ENCODE peak calls at places on chromosomes 4 and X, in nine cellular contexts. R, Q, L, J, K, S, N, T and X are unnamed samples.

GRCh38 chrX:128460835-128461234 is 408.6 kb upstream of the ACTRT1 start:
- DNase-seq in N (peak), T (no peak), R (peak), S (no peak), J (no peak), Q (no peak), L (no peak), K (no peak), X (no peak)

GRCh38 chr4:102606261-102606660 is 105.1 kb downstream of the NFKB1 start:
- DNase-seq in Q (no peak), N (no peak), T (no peak), L (no peak), K (no peak), S (no peak), R (no peak), J (no peak), X (no peak)

GRCh38 chr4:688695-689497 is at the start of gene SLC49A3:
- DNase-seq in Q (no peak), K (peak), T (no peak), R (peak), J (no peak), S (no peak), L (no peak), N (peak), X (no peak)

GRCh38 chr4:115249808-115250207 is 136.4 kb upstream of the NDST4 start:
- DNase-seq in Q (no peak), L (no peak), R (no peak), N (no peak), J (no peak), S (no peak), T (no peak), K (no peak), X (no peak)

GRCh38 chrX:77937291-77937690 is 26.8 kb downstream of the ATP7A start:
- DNase-seq in S (no peak), R (no peak), T (no peak), K (no peak), Q (no peak), L (no peak), J (no peak), N (no peak), X (no peak)

GRCh38 chr4:46277165-46277951 is 112.6 kb downstream of the GABRA2 start:
- DNase-seq in Q (no peak), N (no peak), K (no peak), S (no peak), L (no peak), J (no peak), R (no peak), T (no peak), X (no peak)

GRCh38 chr4:159655547-159655946 is 552.7 kb downstream of the RAPGEF2 start:
- DNase-seq in R (no peak), K (no peak), N (no peak), S (no peak), Q (no peak), L (no peak), J (no peak), T (no peak), X (peak)

GRCh38 chrX:133570549-133570948 is 155.3 kb upstream of the GPC4 start:
- DNase-seq in T (no peak), Q (no peak), S (no peak), L (no peak), R (no peak), K (no peak), J (no peak), N (no peak), X (no peak)

GRCh38 chr4:186104114-186104894 is at the start of gene FAM149A:
- DNase-seq in Q (no peak), T (peak), L (peak), R (peak), S (peak), J (no peak), N (no peak), K (peak), X (no peak)

GRCh38 chr4:108043536-108043935 is 53.8 kb downstream of the HADH start:
- DNase-seq in K (no peak), S (no peak), J (no peak), Q (no peak), L (no peak), T (no peak), R (peak), N (peak), X (no peak)

DNA sequence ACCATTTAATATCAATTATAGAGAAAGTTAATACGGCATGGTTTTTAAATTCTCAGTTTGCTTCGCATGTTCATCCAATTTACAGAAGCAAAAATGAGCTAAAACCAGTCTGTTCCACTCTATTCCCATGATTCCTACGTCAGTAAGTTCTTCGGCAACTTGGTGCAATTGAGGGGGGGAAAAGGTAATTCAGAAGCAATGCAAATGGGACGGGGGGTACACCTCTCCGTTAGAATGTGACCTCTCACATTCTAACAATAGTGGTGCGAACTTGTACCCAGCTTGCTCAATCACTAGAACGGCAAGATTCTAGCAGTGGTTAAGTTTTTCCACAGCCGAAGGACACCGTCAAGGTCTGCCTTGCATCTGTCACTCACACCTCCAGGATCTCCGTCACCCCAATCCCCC is 711 bp downstream of the PLA2G12A start:
- DNase-seq in K (no peak), S (no peak), R (peak), N (no peak), Q (no peak), L (no peak), T (no peak), J (no peak), X (no peak)
- H3K27ac ChIP-seq in K (peak), S (no peak), R (no peak), N (no peak), Q (peak), L (peak), T (peak), J (peak), X (no peak)

GRCh38 chrX:150502091-150502490 is 66.3 kb upstream of the MTM1 start:
- DNase-seq in L (no peak), K (no peak), N (no peak), T (no peak), J (no peak), S (no peak), R (no peak), Q (no peak), X (no peak)

GRCh38 chrX:150506020-150506419 is 62.4 kb upstream of the MTM1 start:
- DNase-seq in K (no peak), T (no peak), Q (no peak), S (no peak), R (no peak), J (no peak), N (no peak), L (no peak), X (no peak)

GRCh38 chrX:150502979-150503897 is 65.2 kb upstream of the MTM1 start:
- DNase-seq in T (no peak), K (no peak), S (no peak), Q (no peak), R (no peak), N (peak), L (no peak), J (no peak), X (no peak)

GRCh38 chrX:150504399-150505186 is 63.8 kb upstream of the MTM1 start:
- DNase-seq in T (no peak), Q (no peak), L (no peak), J (no peak), R (peak), K (no peak), S (no peak), N (peak), X (no peak)

DNA sequence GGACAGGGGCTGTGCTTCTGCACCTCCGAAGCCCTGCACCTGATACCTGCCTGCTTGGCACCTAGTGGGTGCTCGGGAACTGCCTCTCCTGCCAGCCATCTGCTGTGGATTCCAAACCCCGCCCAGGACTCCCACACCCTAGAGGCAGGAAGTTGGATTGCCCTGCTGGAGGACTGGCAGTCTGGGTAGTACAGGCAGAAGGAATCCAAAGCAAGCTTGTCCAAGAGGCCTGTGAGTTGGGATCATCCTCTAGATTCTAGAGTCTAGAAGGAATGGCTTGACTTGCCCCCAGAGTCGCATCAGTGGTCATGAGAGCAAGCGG is 64.6 kb upstream of the MTM1 start:
- DNase-seq in L (no peak), R (no peak), N (peak), S (no peak), T (no peak), J (no peak), K (no peak), Q (no peak), X (no peak)
- TF ChIP-seq CTCF in L (no peak), R (no peak), N (peak), S (no peak), T (no peak), J (no peak), K (no peak), Q (no peak), X (no peak)

GRCh38 chr4:16029886-16030285 is 53.9 kb downstream of the PROM1 start:
- DNase-seq in J (no peak), K (no peak), S (no peak), Q (no peak), L (no peak), N (no peak), T (no peak), R (no peak), X (no peak)
- H3K27ac ChIP-seq in J (no peak), K (no peak), S (no peak), Q (peak), L (no peak), N (no peak), T (no peak), R (no peak), X (no peak)

GRCh38 chrX:131854586-131854985 is 168.5 kb upstream of the STK26 start:
- DNase-seq in L (no peak), R (no peak), Q (no peak), K (no peak), T (no peak), J (no peak), N (no peak), S (no peak), X (no peak)
- TF ChIP-seq CTCF in L (no peak), R (peak), Q (no peak), K (no peak), T (no peak), J (no peak), N (peak), S (no peak), X (no peak)